ENCODE peak calls at places on chromosome 7, in six cellular contexts. I, H, T, Q, Y and U are unnamed samples.

GRCh38 chr7:19982841-19983835 is 209.7 kb upstream of the TMEM196 start:
- DNase-seq in I (no peak), H (peak; percentile 23), T (peak; percentile 85), Q (no peak), Y (peak; percentile 51), U (no peak)

GRCh38 chr7:1251796-1252542 is 19.3 kb downstream of the UNCX start:
- DNase-seq in I (no peak), H (no peak), T (no peak), Q (no peak), Y (no peak), U (no peak)

GRCh38 chr7:2266911-2267310 is 24.9 kb downstream of the NUDT1 start:
- DNase-seq in I (no peak), H (no peak), T (no peak), Q (peak; percentile 78), Y (no peak), U (no peak)

GRCh38 chr7:102890292-102890970 is 22.4 kb upstream of the LRRC17 start:
- DNase-seq in I (no peak), H (no peak), T (no peak), Q (peak; percentile 14), Y (no peak), U (no peak)

GRCh38 chr7:11261470-11261869 is 287.8 kb downstream of the PHF14 start:
- DNase-seq in I (no peak), H (no peak), T (no peak), Q (no peak), Y (no peak), U (peak; percentile 32)

GRCh38 chr7:22216309-22216708 is 140.6 kb downstream of the RAPGEF5 start:
- DNase-seq in I (no peak), H (no peak), T (no peak), Q (no peak), Y (no peak), U (no peak)

GRCh38 chr7:45980181-45980905 is 59.3 kb upstream of the IGFBP3 start:
- DNase-seq in I (no peak), H (no peak), T (peak; percentile 23), Q (peak; percentile 73), Y (peak; percentile 7), U (peak; percentile 26)

GRCh38 chr7:13551503-13551902 is 438.0 kb downstream of the ETV1 start:
- DNase-seq in I (no peak), H (no peak), T (no peak), Q (no peak), Y (no peak), U (no peak)

GRCh38 chr7:151728746-151729145 is 148.2 kb downstream of the PRKAG2 start:
- DNase-seq in I (no peak), H (no peak), T (no peak), Q (peak; percentile 22), Y (no peak), U (no peak)

GRCh38 chr7:2104107-2104710 is 128.5 kb downstream of the MAD1L1 start:
- DNase-seq in I (peak; percentile 87), H (peak; percentile 95), T (peak; percentile 95), Q (peak; percentile 100), Y (peak; percentile 65), U (peak; percentile 84)

GRCh38 chr7:26034386-26034785 is 117.6 kb upstream of the NFE2L3 start:
- DNase-seq in I (no peak), H (no peak), T (no peak), Q (no peak), Y (no peak), U (no peak)

DNA sequence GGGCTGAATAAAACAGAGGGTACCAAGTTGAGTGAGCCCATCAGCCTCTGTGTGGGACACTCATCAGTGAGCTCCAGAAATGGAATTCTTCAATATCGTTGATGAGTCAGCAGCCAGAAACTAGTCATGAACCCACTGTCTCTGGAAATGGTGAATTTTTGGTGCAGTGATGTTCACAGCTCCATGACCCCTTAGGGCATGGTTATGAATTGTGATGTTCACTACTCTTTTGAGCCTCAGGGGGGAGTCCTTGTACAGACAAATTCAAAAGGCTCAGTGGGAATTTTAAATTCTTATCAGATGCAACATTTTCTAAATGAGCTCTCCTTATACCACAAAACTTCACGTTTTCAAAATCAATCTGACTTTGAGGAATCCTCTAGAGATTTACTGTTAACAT is 335.7 kb downstream of the PHTF2 start:
- DNase-seq in I (no peak), H (no peak), T (no peak), Q (peak; percentile 90), Y (no peak), U (no peak)
- TF ChIP-seq CTCF in I (peak; percentile 58), H (no peak), T (peak; percentile 84), Q (peak; percentile 75), Y (no peak), U (no peak)

GRCh38 chr7:55387062-55387965 is 22.2 kb downstream of the LANCL2 start:
- DNase-seq in I (no peak), H (no peak), T (no peak), Q (no peak), Y (no peak), U (no peak)
- H3K9me3 ChIP-seq in I (peaks cover 24% of the 10 kb centered on the region), H (no peaks in the 10 kb centered on the region), T (peaks cover 66% of the 10 kb centered on the region), Q (peaks cover 10% of the 10 kb centered on the region), Y (no peaks in the 10 kb centered on the region), U (peaks cover 8% of the 10 kb centered on the region)

DNA sequence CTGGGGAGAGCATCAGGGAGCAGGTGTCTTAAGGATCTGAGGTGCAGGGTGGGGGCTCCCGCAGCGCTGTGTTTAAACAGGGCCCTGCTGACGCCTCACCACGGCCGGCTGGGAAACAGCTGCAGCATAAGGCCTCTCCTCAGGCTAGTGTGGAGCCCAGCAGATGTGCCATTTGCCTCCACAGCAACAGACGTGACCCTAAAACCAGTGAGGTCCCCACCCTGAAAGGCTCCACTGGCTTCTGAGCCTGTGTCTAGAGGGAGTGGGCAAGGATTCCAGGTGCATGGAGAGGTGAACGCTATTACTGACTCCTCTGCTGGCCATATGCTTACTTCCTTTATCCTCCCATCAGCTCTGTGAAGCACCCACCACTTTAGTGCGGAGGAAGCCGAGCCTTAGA is 47.8 kb downstream of the SYPL1 start:
- DNase-seq in I (no peak), H (no peak), T (peak; percentile 49), Q (no peak), Y (peak; percentile 30), U (no peak)
- H3K4me1 ChIP-seq in I (peaks cover 50% of the 10 kb centered on the region), H (peaks cover 15% of the 10 kb centered on the region), T (peaks cover 7% of the 10 kb centered on the region), Q (peaks cover 21% of the 10 kb centered on the region), Y (peaks cover 11% of the 10 kb centered on the region), U (peaks cover 17% of the 10 kb centered on the region)

DNA sequence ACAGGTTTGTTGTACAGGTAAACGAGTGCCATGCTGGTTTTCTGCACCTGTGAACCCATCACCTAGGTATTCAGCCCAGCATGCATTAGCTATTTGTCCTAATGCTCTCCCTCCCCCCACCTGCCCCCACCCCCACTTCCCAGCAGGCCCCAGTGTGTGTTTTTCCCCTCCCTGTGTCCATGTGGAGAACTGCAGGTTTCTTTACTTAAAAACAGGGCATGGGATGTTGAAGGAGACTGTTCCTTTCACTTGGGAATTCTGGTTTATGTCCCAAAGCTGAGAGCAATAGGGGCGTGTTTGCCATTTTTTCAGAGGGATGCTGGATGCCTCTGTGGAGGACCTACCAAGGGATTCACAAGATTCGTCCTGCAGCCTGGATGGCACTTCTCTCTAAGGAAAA is 135.8 kb downstream of the GALNT17 start:
- DNase-seq in I (no peak), H (no peak), T (peak; percentile 75), Q (no peak), Y (no peak), U (no peak)
- TF ChIP-seq CTCF in I (no peak), H (no peak), T (peak; percentile 59), Q (no peak), Y (no peak), U (no peak)

DNA sequence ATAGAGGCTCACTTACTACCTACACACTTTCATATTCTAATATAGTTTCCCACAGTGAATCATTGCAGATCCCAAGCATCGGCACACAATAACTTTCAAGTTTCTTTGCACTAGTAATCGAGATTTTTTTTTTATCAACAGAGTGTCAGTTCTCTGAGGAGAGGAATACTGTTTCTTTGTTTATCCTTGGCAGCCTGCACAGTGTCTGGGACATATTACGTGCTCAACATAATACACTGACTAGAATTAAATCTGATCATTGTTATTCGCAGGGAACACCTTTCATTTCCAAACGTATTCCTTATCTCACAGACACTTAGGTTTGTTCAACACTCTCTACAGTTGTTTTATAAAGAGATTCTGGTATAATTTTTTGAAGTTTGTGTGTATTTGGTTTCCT is 95.3 kb downstream of the CACNA2D1 start:
- DNase-seq in I (no peak), H (no peak), T (no peak), Q (no peak), Y (no peak), U (no peak)
- H3K9me3 ChIP-seq in I (no peaks in the 10 kb centered on the region), H (no peaks in the 10 kb centered on the region), T (no peaks in the 10 kb centered on the region), Q (no peaks in the 10 kb centered on the region), Y (no peaks in the 10 kb centered on the region), U (no peaks in the 10 kb centered on the region)

DNA sequence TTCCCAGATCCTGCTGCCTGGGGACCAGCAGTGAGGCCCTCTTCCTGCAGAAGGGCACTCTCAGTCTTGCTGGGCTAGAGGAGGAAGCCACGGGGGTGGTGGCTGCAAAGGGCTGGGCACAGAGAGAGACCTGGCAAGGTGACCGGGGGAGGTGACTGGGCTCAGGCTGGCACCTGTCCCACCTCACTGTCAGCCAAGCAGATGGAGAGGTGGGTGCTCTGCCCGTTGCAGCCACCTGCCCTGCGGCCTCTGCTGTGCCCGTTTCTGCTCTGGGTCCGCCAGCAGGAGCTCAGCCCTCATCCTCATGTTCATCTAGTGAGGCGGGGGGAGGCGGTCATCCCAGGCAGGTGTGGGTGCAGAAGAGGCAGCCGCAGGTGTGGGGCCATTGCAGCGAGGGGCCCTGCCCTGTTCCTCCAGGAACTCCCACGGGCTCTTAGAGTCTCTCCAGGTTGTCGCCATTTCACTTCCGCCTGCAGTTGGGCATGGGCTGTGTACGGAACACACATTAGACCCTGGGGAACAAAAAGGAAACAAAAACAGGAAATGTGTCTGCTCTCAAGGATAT is 55.5 kb downstream of the TMEM209 start:
- DNase-seq in I (no peak), H (no peak), T (no peak), Q (peak; percentile 55), Y (peak; percentile 49), U (peak; percentile 50)
- H3K4me1 ChIP-seq in I (peaks cover 5% of the 10 kb centered on the region), H (peaks cover 2% of the 10 kb centered on the region), T (no peaks in the 10 kb centered on the region), Q (peaks cover 25% of the 10 kb centered on the region), Y (peaks cover 10% of the 10 kb centered on the region), U (no peaks in the 10 kb centered on the region)

GRCh38 chr7:139559364-139560105 is 36.0 kb downstream of the CLEC2L start:
- DNase-seq in I (no peak), H (peak; percentile 1), T (peak; percentile 32), Q (no peak), Y (no peak), U (no peak)

GRCh38 chr7:139560199-139560598 is 36.7 kb downstream of the CLEC2L start:
- DNase-seq in I (no peak), H (no peak), T (no peak), Q (no peak), Y (no peak), U (no peak)

GRCh38 chr7:139560678-139561077 is 37.2 kb downstream of the CLEC2L start:
- DNase-seq in I (peak; percentile 27), H (no peak), T (no peak), Q (no peak), Y (peak; percentile 87), U (no peak)

GRCh38 chr7:139562491-139562890 is 39.0 kb downstream of the CLEC2L start:
- DNase-seq in I (no peak), H (no peak), T (no peak), Q (no peak), Y (no peak), U (no peak)

GRCh38 chr7:139557857-139558581 is 34.5 kb downstream of the CLEC2L start:
- DNase-seq in I (no peak), H (no peak), T (peak; percentile 71), Q (no peak), Y (peak; percentile 30), U (no peak)
- TF ChIP-seq CTCF in I (no peak), H (no peak), T (peak; percentile 56), Q (no peak), Y (no peak), U (no peak)